ENCODE peak calls at places on chromosomes 5 and 9, in six cellular contexts. C is WTC11, I is colonic mucosa, E is pancreas, D is fibroblast of lung, A is mammary epithelial cell. P is an unnamed sample.
A peak's percentile ranks its signal among the peaks of the same experiment; 100 is the strongest.

GRCh38 chr5:56440871-56441740 is 208.0 kb upstream of the ANKRD55 start:
- DNase-seq in C (no peak), I (peak; percentile 27), E (no peak), D (peak; percentile 48), A (peak; percentile 89), P (no peak)

GRCh38 chr9:110213413-110214044 is 5.6 kb upstream of the C9orf152 start:
- DNase-seq in C (no peak), I (peak; percentile 57), E (peak; percentile 65), D (no peak), A (peak; percentile 10), P (no peak)

GRCh38 chr5:139660916-139661814 is 13.0 kb downstream of the CXXC5 start:
- DNase-seq in C (no peak), I (peak; percentile 70), E (peak; percentile 83), D (peak; percentile 98), A (peak; percentile 92), P (no peak)

GRCh38 chr5:104611419-104611818 is 1048.8 kb upstream of the NUDT12 start:
- DNase-seq in C (no peak), I (no peak), E (no peak), D (no peak), A (no peak), P (no peak)

GRCh38 chr5:177319913-177320588 is 8.4 kb upstream of the MXD3 start:
- DNase-seq in C (no peak), I (no peak), E (no peak), D (no peak), A (no peak), P (no peak)

GRCh38 chr9:93468763-93469456 is 15.5 kb upstream of the FAM120AOS start:
- DNase-seq in C (no peak), I (peak; percentile 71), E (no peak), D (peak; percentile 29), A (peak; percentile 30), P (no peak)

GRCh38 chr9:17402309-17402708 is 176.6 kb upstream of the SH3GL2 start:
- DNase-seq in C (no peak), I (no peak), E (no peak), D (peak; percentile 10), A (no peak), P (peak; percentile 11)

GRCh38 chr5:3051400-3051799 is 299.9 kb upstream of the IRX2 start:
- DNase-seq in C (no peak), I (no peak), E (no peak), D (no peak), A (no peak), P (no peak)

GRCh38 chr5:134349463-134349862 is 17.5 kb downstream of the CDKL3 start:
- DNase-seq in C (no peak), I (no peak), E (no peak), D (no peak), A (no peak), P (no peak)

GRCh38 chr5:120413706-120414105 is 50.4 kb upstream of the PRR16 start:
- DNase-seq in C (no peak), I (no peak), E (no peak), D (peak; percentile 95), A (peak; percentile 84), P (no peak)

GRCh38 chr9:136833381-136834142 is 8.7 kb upstream of the AJM1 start:
- DNase-seq in C (no peak), I (no peak), E (no peak), D (no peak), A (no peak), P (no peak)

GRCh38 chr5:394671-395155 is 48.3 kb upstream of the EXOC3 start:
- DNase-seq in C (no peak), I (peak; percentile 10), E (no peak), D (no peak), A (no peak), P (no peak)

GRCh38 chr5:93929146-93929545 is 187.7 kb upstream of the POU5F2 start:
- DNase-seq in C (no peak), I (no peak), E (no peak), D (peak; percentile 68), A (no peak), P (no peak)

GRCh38 chr5:126101901-126102300 is 321.3 kb upstream of the GRAMD2B start:
- DNase-seq in C (no peak), I (no peak), E (no peak), D (no peak), A (no peak), P (no peak)

GRCh38 chr9:106322741-106323140 is 540.2 kb upstream of the ZNF462 start:
- DNase-seq in C (no peak), I (no peak), E (no peak), D (no peak), A (no peak), P (no peak)

GRCh38 chr5:149853019-149853648 is 91.5 kb downstream of the PDE6A start:
- DNase-seq in C (peak; percentile 82), I (peak; percentile 86), E (peak; percentile 68), D (peak; percentile 68), A (peak; percentile 49), P (peak; percentile 77)

GRCh38 chr5:148730272-148730954 is 76.1 kb upstream of the HTR4 start:
- DNase-seq in C (no peak), I (no peak), E (no peak), D (peak; percentile 64), A (peak; percentile 39), P (no peak)

GRCh38 chr5:143629871-143630658 is 181.9 kb upstream of the HMHB1 start:
- DNase-seq in C (no peak), I (no peak), E (no peak), D (peak; percentile 75), A (peak; percentile 23), P (no peak)

GRCh38 chr5:140311011-140311467 is 8.1 kb upstream of the PFDN1 start:
- DNase-seq in C (no peak), I (peak; percentile 29), E (no peak), D (peak; percentile 97), A (peak; percentile 86), P (no peak)

GRCh38 chr5:160513485-160513884 is 91.8 kb downstream of the PTTG1 start:
- DNase-seq in C (no peak), I (no peak), E (no peak), D (no peak), A (no peak), P (no peak)

GRCh38 chr5:136000147-136000546 is 28.6 kb upstream of the TGFBI start:
- DNase-seq in C (no peak), I (no peak), E (no peak), D (no peak), A (no peak), P (no peak)

GRCh38 chr5:135997936-135998335 is 30.9 kb upstream of the TGFBI start:
- DNase-seq in C (peak; percentile 36), I (no peak), E (no peak), D (no peak), A (no peak), P (no peak)

GRCh38 chr5:135999396-136000139 is 29.2 kb upstream of the TGFBI start:
- DNase-seq in C (no peak), I (no peak), E (no peak), D (peak; percentile 98), A (peak; percentile 60), P (no peak)

GRCh38 chr5:136000937-136001336 is 27.9 kb upstream of the TGFBI start:
- DNase-seq in C (no peak), I (no peak), E (no peak), D (no peak), A (no peak), P (no peak)

DNA sequence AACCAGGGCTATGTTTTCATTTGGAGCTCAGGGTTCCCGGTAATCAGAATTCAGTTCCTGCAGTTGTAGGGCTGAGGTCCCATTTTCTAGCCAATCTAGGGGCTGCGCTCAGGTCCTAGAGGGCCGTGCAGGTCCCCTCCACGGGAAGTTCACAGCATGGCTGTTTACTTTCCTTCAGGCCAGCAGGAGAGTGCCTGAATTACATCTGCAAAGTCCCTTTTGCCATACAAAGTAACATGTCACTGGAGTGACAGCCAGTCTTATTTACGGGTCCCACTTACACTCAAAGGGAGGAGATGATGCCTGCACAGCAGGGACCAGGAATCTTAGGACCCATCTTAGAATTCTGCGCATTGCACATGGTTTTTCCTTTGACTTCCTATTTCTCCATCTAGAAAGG is 29.9 kb upstream of the TGFBI start:
- DNase-seq in C (no peak), I (no peak), E (no peak), D (no peak), A (no peak), P (no peak)
- TF ChIP-seq CTCF in C (no peak), I (no peak), E (no peak), D (no peak), A (no peak), P (no peak)

GRCh38 chr9:12640021-12640587 is 53.1 kb upstream of the TYRP1 start:
- DNase-seq in C (no peak), I (no peak), E (no peak), D (peak; percentile 58), A (peak; percentile 35), P (no peak)
- TF ChIP-seq CTCF in C (peak; percentile 45), I (peak; percentile 19), E (peak; percentile 37), D (peak; percentile 41), A (peak; percentile 64), P (peak; percentile 65)

DNA sequence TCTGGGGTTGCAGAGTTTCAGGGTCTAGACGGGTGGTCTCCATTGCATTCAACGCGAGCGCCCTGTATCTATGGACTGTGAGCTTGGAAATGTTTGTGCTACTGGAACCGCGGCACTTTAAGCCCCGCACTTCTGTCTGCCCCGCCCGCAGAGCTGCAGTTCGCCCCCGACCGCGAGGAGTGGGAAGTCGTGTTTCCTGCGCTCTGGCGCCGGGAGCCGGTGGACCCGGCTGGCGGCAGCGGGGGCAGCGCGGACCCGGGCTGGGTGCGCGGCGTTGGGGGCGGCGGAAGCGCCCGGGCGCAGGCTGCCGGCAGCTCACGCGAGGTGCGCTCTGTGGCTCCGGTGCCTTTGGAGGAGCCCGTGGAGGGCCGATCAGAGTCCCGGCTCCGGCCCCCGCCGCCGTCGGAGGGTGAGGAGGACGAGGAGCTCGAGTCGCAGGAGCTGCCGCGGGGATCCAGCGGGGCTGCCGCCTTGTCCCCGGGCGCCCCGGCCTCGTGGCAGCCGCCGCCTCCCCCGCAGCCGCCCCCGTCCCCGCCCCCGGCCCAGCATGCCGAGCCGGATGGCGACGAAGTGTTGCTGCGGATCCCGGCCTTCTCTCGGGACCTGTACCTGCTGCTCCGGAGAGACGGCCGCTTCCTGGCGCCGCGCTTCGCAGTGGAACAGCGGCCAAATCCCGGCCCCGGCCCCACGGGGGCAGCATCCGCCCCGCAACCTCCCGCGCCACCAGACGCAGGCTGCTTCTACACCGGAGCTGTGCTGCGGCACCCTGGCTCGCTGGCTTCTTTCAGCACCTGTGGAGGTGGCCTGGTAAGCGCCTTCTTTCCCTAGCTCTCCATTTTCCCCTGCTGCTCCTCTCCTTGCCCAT is 1.1 kb downstream of the ADAMTS19 start:
- DNase-seq in C (peak; percentile 80), I (peak; percentile 52), E (peak; percentile 50), D (peak; percentile 36), A (peak; percentile 1), P (peak; percentile 81)
- TF ChIP-seq CTCF in C (no peak), I (peak; percentile 35), E (no peak), D (no peak), A (no peak), P (peak; percentile 53)

GRCh38 chr5:138594305-138595058 is 19.3 kb upstream of the HSPA9 start:
- DNase-seq in C (no peak), I (no peak), E (no peak), D (no peak), A (no peak), P (no peak)
- TF ChIP-seq CTCF in C (no peak), I (no peak), E (no peak), D (no peak), A (peak; percentile 50), P (peak; percentile 64)